ENCODE peak calls at places on chromosomes 12 and 14, in five cellular contexts. M is astrocyte, I is lower lobe of right lung, H is RWPE2, R is neuronal stem cell. B is an unnamed sample.

GRCh38 chr12:44972746-44973421 is 78.0 kb downstream of the DBX2 start:
- DNase-seq in I (no peak), R (peak; percentile 33), M (no peak), H (no peak), B (peak; percentile 22)

GRCh38 chr12:49647280-49647679 is 23.9 kb downstream of the PRPF40B start:
- DNase-seq in H (no peak), M (no peak), R (no peak), I (no peak), B (no peak)

GRCh38 chr12:54431911-54432814 is 13.1 kb upstream of the ITGA5 start:
- DNase-seq in H (peak; percentile 97), I (no peak), M (peak; percentile 83), R (no peak), B (no peak)

GRCh38 chr14:99346470-99347080 is 74.6 kb upstream of the BCL11B start:
- DNase-seq in R (no peak), H (peak; percentile 50), M (no peak), I (no peak), B (no peak)

GRCh38 chr12:93468008-93468371 is 676 bp downstream of the MRPL42 start:
- DNase-seq in H (no peak), R (no peak), I (no peak), M (no peak), B (no peak)

GRCh38 chr12:115916910-115917668 is 360.4 kb downstream of the MED13L start:
- DNase-seq in M (no peak), R (peak; percentile 50), I (peak; percentile 76), H (no peak), B (peak; percentile 31)

GRCh38 chr12:3770891-3771290 is 18.0 kb upstream of the CRACR2A start:
- DNase-seq in R (no peak), H (no peak), M (peak; percentile 51), I (no peak), B (no peak)

GRCh38 chr14:55077691-55078151 is 26.3 kb downstream of the MAPK1IP1L start:
- DNase-seq in I (peak; percentile 73), M (peak; percentile 60), H (peak; percentile 95), R (no peak), B (peak; percentile 92)

GRCh38 chr14:88422919-88423318 is 37.5 kb downstream of the SPATA7 start:
- DNase-seq in R (no peak), M (peak; percentile 67), H (no peak), I (no peak), B (no peak)

GRCh38 chr12:98373019-98373554 is 142.3 kb upstream of the TMPO start:
- DNase-seq in R (peak; percentile 62), M (peak; percentile 25), I (no peak), H (no peak), B (peak; percentile 39)

GRCh38 chr14:103190731-103191130 is 67.5 kb downstream of the TNFAIP2 start:
- DNase-seq in I (no peak), R (no peak), M (no peak), H (no peak), B (no peak)
- H3K27me3 ChIP-seq in I (peaks cover 22% of the 10 kb centered on the region), R (peaks cover 2% of the 10 kb centered on the region), M (peaks cover 45% of the 10 kb centered on the region), H (no peaks in the 10 kb centered on the region), B (no peaks in the 10 kb centered on the region)

GRCh38 chr12:64806593-64806992 is 17.9 kb upstream of the TBC1D30 start:
- DNase-seq in I (no peak), M (peak; percentile 38), R (no peak), H (no peak), B (no peak)

GRCh38 chr12:64801381-64801780 is 23.1 kb upstream of the TBC1D30 start:
- DNase-seq in I (no peak), M (no peak), H (no peak), R (no peak), B (no peak)

GRCh38 chr12:64810831-64811230 is 13.6 kb upstream of the TBC1D30 start:
- DNase-seq in R (no peak), M (no peak), I (no peak), H (no peak), B (no peak)

GRCh38 chr12:64808110-64808509 is 16.3 kb upstream of the TBC1D30 start:
- DNase-seq in I (no peak), R (no peak), M (no peak), H (no peak), B (no peak)

GRCh38 chr12:64806173-64806572 is 18.3 kb upstream of the TBC1D30 start:
- DNase-seq in I (no peak), H (no peak), R (no peak), M (no peak), B (no peak)
- H3K27me3 ChIP-seq in I (no peaks in the 10 kb centered on the region), H (no peaks in the 10 kb centered on the region), R (no peaks in the 10 kb centered on the region), M (peaks cover 8% of the 10 kb centered on the region), B (no peaks in the 10 kb centered on the region)

DNA sequence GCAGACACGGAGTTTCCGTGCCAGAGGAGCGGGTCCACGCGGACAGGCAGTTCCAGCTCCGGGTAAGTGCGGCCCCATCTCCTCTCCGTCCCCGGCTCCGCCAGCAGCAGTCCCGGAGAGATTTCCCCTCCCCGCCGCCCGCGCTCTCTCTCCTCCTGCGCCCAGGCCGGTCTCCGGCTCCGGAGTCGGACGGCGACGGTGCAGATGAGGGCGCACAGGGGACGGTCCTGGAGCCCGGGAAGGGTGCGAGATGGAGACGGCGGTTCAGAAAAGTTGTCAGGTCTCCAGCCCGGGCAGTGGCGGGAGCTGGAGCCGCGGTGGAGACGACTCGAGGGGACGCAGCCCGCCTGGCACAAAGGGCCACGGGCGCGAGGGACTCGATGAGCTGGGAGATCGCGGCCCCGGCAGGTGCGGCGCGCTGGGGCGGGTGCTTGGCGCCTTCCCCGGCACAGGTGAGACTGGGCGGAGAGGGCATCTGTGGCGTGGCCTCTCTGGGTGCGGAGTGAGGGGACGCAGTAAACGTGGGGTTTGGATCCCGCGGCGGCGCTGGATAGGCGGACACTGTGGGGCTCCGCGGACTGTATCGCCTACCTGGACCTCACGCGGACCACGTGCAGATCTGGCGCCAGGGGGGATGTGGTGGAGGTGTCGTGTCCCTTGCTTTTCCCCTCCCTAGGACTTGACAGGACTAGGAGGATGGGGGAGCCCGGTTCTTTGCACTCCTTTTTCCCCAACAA is 1540.3 kb upstream of the TMEM132C start:
- DNase-seq in R (no peak), M (no peak), I (no peak), H (no peak), B (no peak)
- H3K27me3 ChIP-seq in R (peaks cover 19% of the 10 kb centered on the region), M (peaks cover 29% of the 10 kb centered on the region), I (peaks cover 49% of the 10 kb centered on the region), H (peaks cover 34% of the 10 kb centered on the region), B (no peaks in the 10 kb centered on the region)

GRCh38 chr14:104332634-104333270 is 194.4 kb downstream of the KIF26A start:
- DNase-seq in I (peak; percentile 46), M (no peak), H (peak; percentile 64), R (no peak), B (no peak)

GRCh38 chr14:104329793-104330192 is 191.4 kb downstream of the KIF26A start:
- DNase-seq in I (no peak), H (no peak), M (no peak), R (no peak), B (no peak)

GRCh38 chr14:104333903-104334811 is 195.8 kb downstream of the KIF26A start:
- DNase-seq in R (no peak), M (no peak), I (peak; percentile 41), H (peak; percentile 59), B (no peak)

GRCh38 chr14:104334812-104335161 is 196.4 kb downstream of the KIF26A start:
- DNase-seq in M (no peak), H (no peak), R (no peak), I (peak; percentile 35), B (no peak)

DNA sequence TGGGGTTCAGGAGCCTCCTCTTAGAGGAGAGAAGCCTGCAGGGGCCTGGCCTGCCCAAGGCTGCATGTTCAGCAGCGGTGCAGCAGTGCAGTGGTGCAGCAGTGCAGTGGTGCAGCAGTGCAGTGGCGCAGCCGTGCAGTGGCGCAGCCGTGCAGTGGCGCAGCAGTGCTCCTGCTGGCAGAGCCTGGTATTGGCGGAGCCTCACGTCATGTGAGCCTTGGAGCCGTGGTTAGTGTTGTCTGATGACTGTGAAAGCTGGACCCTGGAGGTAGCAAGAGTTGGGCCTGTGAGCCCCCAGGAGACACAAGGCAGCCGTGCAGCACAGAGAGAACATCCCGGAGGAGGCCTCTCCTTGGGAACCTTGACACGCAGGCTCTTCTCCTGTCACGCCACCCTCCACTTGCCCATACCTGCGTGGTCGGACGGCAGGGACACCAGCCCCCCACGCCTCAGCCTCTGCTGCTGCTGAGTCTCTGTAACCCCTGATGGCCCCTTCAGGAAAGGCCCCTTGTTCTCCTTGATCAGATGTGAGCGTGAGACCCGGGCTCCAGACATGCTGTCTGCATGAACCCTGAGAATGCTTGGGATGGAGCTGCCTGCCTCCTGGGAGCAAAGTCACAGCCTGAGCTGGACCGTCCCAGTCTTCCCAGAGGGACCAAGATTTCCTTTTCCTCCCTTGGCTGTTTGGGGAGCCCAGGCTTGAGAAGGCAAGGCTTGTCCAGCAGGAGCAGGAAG is 193.7 kb downstream of the KIF26A start:
- DNase-seq in M (no peak), H (peak; percentile 63), I (peak; percentile 30), R (no peak), B (no peak)
- H3K27me3 ChIP-seq in M (peaks cover 3% of the 10 kb centered on the region), H (peaks cover 18% of the 10 kb centered on the region), I (no peaks in the 10 kb centered on the region), R (no peaks in the 10 kb centered on the region), B (no peaks in the 10 kb centered on the region)

GRCh38 chr12:26608706-26609105 is 224.3 kb downstream of the ITPR2 start:
- DNase-seq in I (no peak), M (no peak), H (no peak), R (no peak), B (no peak)
- H3K27me3 ChIP-seq in I (no peaks in the 10 kb centered on the region), M (no peaks in the 10 kb centered on the region), H (no peaks in the 10 kb centered on the region), R (no peaks in the 10 kb centered on the region), B (no peaks in the 10 kb centered on the region)

DNA sequence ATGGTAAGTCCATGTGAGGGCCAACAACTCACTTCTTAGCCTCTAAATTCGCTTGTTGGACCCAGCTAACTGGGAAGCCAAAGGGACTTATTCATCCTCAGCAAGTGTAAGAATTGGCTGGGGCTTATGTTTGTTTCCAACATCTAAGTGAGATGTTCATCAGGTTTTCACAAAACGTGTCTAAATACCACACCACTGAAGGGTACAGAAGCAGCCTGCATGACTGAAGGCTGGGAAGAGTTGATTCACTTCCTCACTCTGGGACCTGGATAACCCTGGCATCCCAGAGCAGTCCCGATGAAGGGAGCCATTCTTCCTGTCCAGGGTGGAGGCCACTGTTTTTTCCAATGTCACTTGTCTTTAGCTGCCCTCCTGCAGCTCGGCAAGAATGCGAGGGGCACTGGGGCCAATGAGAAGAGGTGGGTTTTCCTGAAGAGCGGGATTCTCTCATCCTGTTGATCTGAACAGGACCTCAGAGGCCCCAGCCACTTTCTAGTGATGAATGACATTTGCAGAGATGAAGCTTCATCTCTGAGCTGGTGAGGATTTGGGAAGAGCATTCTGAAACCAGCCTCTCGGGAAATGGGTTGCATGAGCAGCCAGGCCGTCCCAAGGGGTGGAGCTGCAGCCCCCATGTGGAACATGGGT is 12.2 kb upstream of the COL2A1 start:
- DNase-seq in H (no peak), I (no peak), R (no peak), M (no peak), B (no peak)
- H3K27me3 ChIP-seq in H (peaks cover 3% of the 10 kb centered on the region), I (peaks cover 10% of the 10 kb centered on the region), R (no peaks in the 10 kb centered on the region), M (peaks cover 44% of the 10 kb centered on the region), B (peaks cover 21% of the 10 kb centered on the region)

GRCh38 chr12:130290114-130290513 is 47.6 kb upstream of the PIWIL1 start:
- DNase-seq in I (no peak), M (no peak), R (no peak), H (no peak), B (no peak)

GRCh38 chr12:130281157-130281799 is 56.4 kb upstream of the PIWIL1 start:
- DNase-seq in H (no peak), M (no peak), R (peak; percentile 23), I (no peak), B (no peak)

GRCh38 chr12:130288201-130288600 is 49.5 kb upstream of the PIWIL1 start:
- DNase-seq in R (no peak), M (no peak), I (no peak), H (no peak), B (no peak)

GRCh38 chr12:130286741-130287140 is 50.9 kb upstream of the PIWIL1 start:
- DNase-seq in R (no peak), M (no peak), I (no peak), H (no peak), B (no peak)

GRCh38 chr12:130286041-130286440 is 51.6 kb upstream of the PIWIL1 start:
- DNase-seq in I (no peak), H (no peak), R (no peak), M (no peak), B (no peak)
- H3K27me3 ChIP-seq in I (peaks cover 3% of the 10 kb centered on the region), H (no peaks in the 10 kb centered on the region), R (no peaks in the 10 kb centered on the region), M (no peaks in the 10 kb centered on the region), B (no peaks in the 10 kb centered on the region)

GRCh38 chr12:114555451-114555850 is 128.5 kb downstream of the TBX3 start:
- DNase-seq in M (no peak), H (no peak), I (no peak), R (no peak), B (no peak)
- H3K27me3 ChIP-seq in M (no peaks in the 10 kb centered on the region), H (peaks cover 28% of the 10 kb centered on the region), I (peaks cover 7% of the 10 kb centered on the region), R (no peaks in the 10 kb centered on the region), B (peaks cover 11% of the 10 kb centered on the region)

B was measured in HCT116.